ENCODE peak calls at places on chromosome 5, in four cellular contexts. One of them, this sample, is unnamed.
A peak's percentile ranks its signal among the peaks of the same experiment; 100 is the strongest.

GRCh38 chr5:144583493-144584154 is 413.0 kb downstream of the KCTD16 start:
- DNase-seq in A673: no peak
- DNase-seq in AG10803: no peak
- DNase-seq in stomach: no peak
- DNase-seq in this sample: no peak

GRCh38 chr5:119336846-119337564 is 18.8 kb upstream of the TNFAIP8 start:
- DNase-seq in AG10803: no peak
- DNase-seq in A673: no peak
- DNase-seq in stomach: no peak
- DNase-seq in this sample: no peak

GRCh38 chr5:83393467-83393866 is 78.1 kb upstream of the VCAN start:
- DNase-seq in A673: no peak
- DNase-seq in AG10803: no peak
- DNase-seq in stomach: no peak
- DNase-seq in this sample: no peak

GRCh38 chr5:79512692-79513518 is 1.0 kb downstream of the HOMER1 start:
- DNase-seq in AG10803: no peak
- DNase-seq in stomach: no peak
- DNase-seq in A673: no peak
- DNase-seq in this sample: no peak

GRCh38 chr5:40386293-40386692 is 293.4 kb upstream of the PTGER4 start:
- DNase-seq in stomach: no peak
- DNase-seq in AG10803: peak; percentile 35
- DNase-seq in A673: no peak
- DNase-seq in this sample: no peak

GRCh38 chr5:107425541-107426031 is 245.2 kb downstream of the EFNA5 start:
- DNase-seq in stomach: no peak
- DNase-seq in A673: peak; percentile 74
- DNase-seq in AG10803: peak; percentile 75
- DNase-seq in this sample: no peak

GRCh38 chr5:170337055-170337454 is 39.5 kb upstream of the LCP2 start:
- DNase-seq in AG10803: no peak
- DNase-seq in A673: peak; percentile 46
- DNase-seq in stomach: no peak
- DNase-seq in this sample: no peak

GRCh38 chr5:139689631-139690384 is 41.7 kb downstream of the CXXC5 start:
- DNase-seq in stomach: peak; percentile 74
- DNase-seq in A673: peak; percentile 60
- DNase-seq in AG10803: no peak
- DNase-seq in this sample: no peak

GRCh38 chr5:139251281-139251687 is 42.3 kb upstream of the MATR3 start:
- DNase-seq in AG10803: no peak
- DNase-seq in stomach: no peak
- DNase-seq in A673: no peak
- DNase-seq in this sample: no peak

GRCh38 chr5:103094737-103095136 is 25.2 kb downstream of the GIN1 start:
- DNase-seq in AG10803: no peak
- DNase-seq in stomach: no peak
- DNase-seq in A673: no peak
- DNase-seq in this sample: no peak

GRCh38 chr5:150663936-150664335 is 2.9 kb downstream of the MYOZ3 start:
- DNase-seq in A673: no peak
- DNase-seq in AG10803: no peak
- DNase-seq in stomach: no peak
- DNase-seq in this sample: no peak

GRCh38 chr5:58940446-58940845 is 357.6 kb downstream of the RAB3C start:
- DNase-seq in A673: no peak
- DNase-seq in stomach: no peak
- DNase-seq in AG10803: no peak
- DNase-seq in this sample: no peak

GRCh38 chr5:84379749-84380148 is 4.9 kb downstream of the EDIL3 start:
- DNase-seq in AG10803: no peak
- DNase-seq in A673: no peak
- DNase-seq in stomach: no peak
- DNase-seq in this sample: no peak

GRCh38 chr5:143061161-143061945 is 291.2 kb downstream of the ARHGAP26 start:
- DNase-seq in AG10803: peak; percentile 91
- DNase-seq in stomach: no peak
- DNase-seq in A673: no peak
- DNase-seq in this sample: no peak

DNA sequence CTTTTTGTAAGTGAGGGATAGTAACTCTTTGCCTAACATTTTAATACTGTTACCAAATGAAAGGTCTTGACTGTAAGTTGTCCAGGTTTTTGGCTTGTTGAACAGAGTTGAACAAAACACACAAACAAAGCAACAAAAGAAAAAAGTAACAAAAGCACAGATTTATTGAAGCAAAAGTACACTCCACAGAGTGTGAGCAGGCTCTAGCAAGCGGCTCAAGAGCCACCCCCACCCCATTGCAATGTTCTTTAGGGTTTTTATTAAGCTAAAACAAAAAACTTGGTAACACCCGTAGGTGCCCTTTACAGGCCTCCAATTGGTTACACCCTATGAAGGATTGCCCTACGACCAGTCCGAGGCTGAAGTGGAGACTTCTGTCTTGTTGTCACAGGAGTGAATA is 197.4 kb upstream of the MAP3K1 start:
- DNase-seq in A673: no peak
- DNase-seq in stomach: no peak
- DNase-seq in AG10803: no peak
- DNase-seq in this sample: no peak
- TF ChIP-seq CTCF in A673: no peak
- TF ChIP-seq CTCF in stomach: no peak
- TF ChIP-seq CTCF in AG10803: no peak
- TF ChIP-seq CTCF in this sample: no peak

DNA sequence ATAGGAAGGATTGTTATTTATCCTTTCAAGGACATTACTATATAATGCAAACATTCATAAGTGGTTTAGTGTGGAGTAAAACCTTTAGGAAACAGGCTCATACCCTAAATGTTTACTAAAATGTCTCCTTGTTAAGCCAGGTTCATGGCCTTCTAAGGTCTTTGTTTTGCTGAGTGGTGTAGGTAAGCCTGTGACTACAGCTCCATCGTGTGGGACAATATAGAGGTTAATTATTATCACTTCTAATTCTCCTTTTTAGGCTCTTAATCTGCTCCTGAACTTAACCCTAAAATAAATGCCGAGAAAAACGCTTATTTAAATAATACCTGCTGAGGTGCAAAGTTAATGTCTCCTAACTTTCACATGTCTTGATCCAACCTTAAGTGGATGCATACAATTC is 43.8 kb downstream of the SPINK5 start:
- DNase-seq in stomach: no peak
- DNase-seq in AG10803: no peak
- DNase-seq in A673: no peak
- DNase-seq in this sample: no peak
- TF ChIP-seq CTCF in stomach: no peak
- TF ChIP-seq CTCF in AG10803: no peak
- TF ChIP-seq CTCF in A673: no peak
- TF ChIP-seq CTCF in this sample: no peak

GRCh38 chr5:100790951-100791350 is 112.1 kb downstream of the ST8SIA4 start:
- DNase-seq in AG10803: no peak
- DNase-seq in stomach: no peak
- DNase-seq in A673: no peak
- DNase-seq in this sample: no peak

GRCh38 chr5:100792781-100793180 is 110.3 kb downstream of the ST8SIA4 start:
- DNase-seq in A673: no peak
- DNase-seq in AG10803: no peak
- DNase-seq in stomach: no peak
- DNase-seq in this sample: no peak

GRCh38 chr5:100790170-100790665 is 112.9 kb downstream of the ST8SIA4 start:
- DNase-seq in AG10803: no peak
- DNase-seq in stomach: no peak
- DNase-seq in A673: no peak
- DNase-seq in this sample: no peak

GRCh38 chr5:100789641-100790160 is 113.4 kb downstream of the ST8SIA4 start:
- DNase-seq in stomach: no peak
- DNase-seq in A673: no peak
- DNase-seq in AG10803: no peak
- DNase-seq in this sample: no peak

GRCh38 chr5:100791376-100791775 is 111.7 kb downstream of the ST8SIA4 start:
- DNase-seq in A673: no peak
- DNase-seq in stomach: no peak
- DNase-seq in AG10803: no peak
- DNase-seq in this sample: no peak
- TF ChIP-seq CTCF in A673: no peak
- TF ChIP-seq CTCF in stomach: no peak
- TF ChIP-seq CTCF in AG10803: no peak
- TF ChIP-seq CTCF in this sample: no peak

GRCh38 chr5:178590924-178591423 is 781 bp upstream of the COL23A1 start:
- DNase-seq in A673: no peak
- DNase-seq in AG10803: peak; percentile 51
- DNase-seq in stomach: no peak
- DNase-seq in this sample: no peak

GRCh38 chr5:178589180-178590140 is 733 bp downstream of the COL23A1 start:
- DNase-seq in A673: peak; percentile 41
- DNase-seq in AG10803: peak; percentile 26
- DNase-seq in stomach: no peak
- DNase-seq in this sample: no peak

GRCh38 chr5:178588769-178589168 is 1.4 kb downstream of the COL23A1 start:
- DNase-seq in A673: no peak
- DNase-seq in stomach: no peak
- DNase-seq in AG10803: no peak
- DNase-seq in this sample: no peak

GRCh38 chr5:178587793-178588611 is 2.2 kb downstream of the COL23A1 start:
- DNase-seq in A673: peak; percentile 32
- DNase-seq in AG10803: no peak
- DNase-seq in stomach: no peak
- DNase-seq in this sample: no peak

GRCh38 chr5:178590141-178590923 is at the start of gene COL23A1:
- DNase-seq in A673: peak; percentile 61
- DNase-seq in AG10803: peak; percentile 27
- DNase-seq in stomach: peak; percentile 28
- DNase-seq in this sample: peak; percentile 77
- TF ChIP-seq CTCF in A673: peak; percentile 85
- TF ChIP-seq CTCF in AG10803: peak; percentile 70
- TF ChIP-seq CTCF in stomach: peak; percentile 49
- TF ChIP-seq CTCF in this sample: peak; percentile 92

DNA sequence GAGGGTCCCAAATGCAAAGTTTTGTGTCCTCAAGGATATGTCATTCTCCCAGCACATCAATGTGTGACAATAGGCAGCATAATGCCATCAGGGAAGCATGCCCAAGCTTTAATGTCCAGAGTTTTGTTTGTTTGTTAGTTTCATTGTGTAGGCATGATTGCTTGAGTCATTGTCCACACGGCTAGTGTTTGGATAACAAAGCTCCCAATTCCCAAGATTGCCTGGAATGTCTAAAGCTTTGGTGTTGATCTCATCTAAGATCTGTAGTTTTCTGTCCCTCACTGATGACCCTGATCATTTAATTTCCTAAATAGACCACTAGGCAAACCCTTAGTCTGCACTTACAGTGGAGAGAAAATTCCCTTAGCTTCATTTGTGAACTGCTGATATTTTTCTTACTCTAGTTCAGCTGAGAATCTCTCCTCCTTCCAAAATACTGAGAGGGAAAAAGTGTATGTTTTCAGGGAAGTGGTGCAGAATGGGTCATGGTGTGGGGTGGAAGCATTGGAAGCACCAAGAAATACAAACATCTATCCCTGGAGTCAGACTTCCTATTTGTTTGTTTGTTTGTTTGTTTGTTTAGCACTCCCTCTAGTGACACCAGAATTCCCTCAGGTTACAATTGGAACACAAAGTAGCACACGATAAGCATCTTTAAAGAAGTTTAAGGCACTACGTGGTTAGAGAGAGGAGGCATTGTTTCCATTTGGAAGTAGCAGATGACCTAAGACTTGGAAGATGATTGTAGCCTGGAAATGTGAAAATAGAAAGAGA is 127.1 kb downstream of the PRDM6 start:
- DNase-seq in AG10803: no peak
- DNase-seq in stomach: no peak
- DNase-seq in A673: no peak
- DNase-seq in this sample: no peak
- TF ChIP-seq CTCF in AG10803: no peak
- TF ChIP-seq CTCF in stomach: no peak
- TF ChIP-seq CTCF in A673: no peak
- TF ChIP-seq CTCF in this sample: no peak

DNA sequence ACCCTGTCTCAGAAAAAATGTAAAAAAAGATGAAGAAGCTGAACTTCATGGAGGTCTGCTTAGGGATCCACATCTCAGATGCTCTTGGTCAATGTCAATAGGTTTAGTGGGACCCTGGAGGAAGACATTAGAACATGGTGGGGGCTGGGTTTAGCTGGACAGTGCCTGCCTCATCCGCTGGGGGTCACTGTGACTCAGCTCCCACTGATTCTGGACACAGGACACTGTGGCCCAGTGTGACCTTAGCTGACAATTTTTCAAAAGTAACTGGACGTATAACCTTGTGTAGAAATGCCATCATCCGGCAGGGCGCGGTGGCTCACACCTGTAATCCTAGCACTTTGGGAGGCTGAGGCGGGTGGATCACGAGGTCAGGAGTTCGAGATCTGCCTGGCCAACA is 7.3 kb upstream of the HNRNPAB start:
- DNase-seq in AG10803: no peak
- DNase-seq in A673: no peak
- DNase-seq in stomach: no peak
- DNase-seq in this sample: no peak
- TF ChIP-seq CTCF in AG10803: peak; percentile 21
- TF ChIP-seq CTCF in A673: peak; percentile 32
- TF ChIP-seq CTCF in stomach: peak; percentile 41
- TF ChIP-seq CTCF in this sample: peak; percentile 63

GRCh38 chr5:160119905-160120266 is 636 bp upstream of the PWWP2A start:
- DNase-seq in A673: no peak
- DNase-seq in stomach: no peak
- DNase-seq in AG10803: no peak
- DNase-seq in this sample: no peak
- TF ChIP-seq CTCF in A673: peak; percentile 20
- TF ChIP-seq CTCF in stomach: no peak
- TF ChIP-seq CTCF in AG10803: peak; percentile 32
- TF ChIP-seq CTCF in this sample: peak; percentile 61

GRCh38 chr5:16453609-16454008 is 12.0 kb downstream of the ZNF622 start:
- DNase-seq in AG10803: no peak
- DNase-seq in A673: peak; percentile 33
- DNase-seq in stomach: no peak
- DNase-seq in this sample: no peak
- TF ChIP-seq CTCF in AG10803: no peak
- TF ChIP-seq CTCF in A673: peak; percentile 35
- TF ChIP-seq CTCF in stomach: no peak
- TF ChIP-seq CTCF in this sample: no peak

GRCh38 chr5:6576861-6577501 is 55.9 kb downstream of the NSUN2 start:
- DNase-seq in AG10803: peak; percentile 67
- DNase-seq in stomach: no peak
- DNase-seq in A673: peak; percentile 77
- DNase-seq in this sample: peak; percentile 59
- TF ChIP-seq CTCF in AG10803: peak; percentile 73
- TF ChIP-seq CTCF in stomach: peak; percentile 22
- TF ChIP-seq CTCF in A673: peak; percentile 72
- TF ChIP-seq CTCF in this sample: peak; percentile 74

GRCh38 chr5:32916648-32917047 is 205.5 kb downstream of the NPR3 start:
- DNase-seq in A673: peak; percentile 32
- DNase-seq in stomach: no peak
- DNase-seq in AG10803: peak; percentile 53
- DNase-seq in this sample: no peak
- TF ChIP-seq CTCF in A673: peak; percentile 40
- TF ChIP-seq CTCF in stomach: no peak
- TF ChIP-seq CTCF in AG10803: peak; percentile 72
- TF ChIP-seq CTCF in this sample: peak; percentile 52